ENCODE peak calls at places on chromosomes 3 and 15, in six cellular contexts. C is uterus; X is CD8-positive, alpha-beta T cell; A is OCI-LY7; R is psoas muscle; I is body of pancreas. Y is an unnamed sample.

GRCh38 chr3:156341831-156342416 is 213.0 kb downstream of the SSR3 start:
- DNase-seq in C (no peak), X (no peak), A (peak; percentile 45), R (no peak), I (no peak), Y (no peak)

GRCh38 chr3:25897019-25897418 is 107.1 kb downstream of the OXSM start:
- DNase-seq in C (no peak), X (no peak), A (peak; percentile 71), R (no peak), I (no peak), Y (no peak)

GRCh38 chr3:43693594-43693993 is 2.9 kb downstream of the ABHD5 start:
- DNase-seq in C (no peak), X (no peak), A (no peak), R (no peak), I (no peak), Y (no peak)

GRCh38 chr3:24462737-24463136 is 31.9 kb downstream of the THRB start:
- DNase-seq in C (no peak), X (no peak), A (no peak), R (no peak), I (no peak), Y (no peak)

GRCh38 chr3:29427266-29428103 is 146.6 kb downstream of the RBMS3 start:
- DNase-seq in C (no peak), X (no peak), A (no peak), R (no peak), I (no peak), Y (no peak)

GRCh38 chr3:71201939-71202338 is 381.6 kb downstream of the FOXP1 start:
- DNase-seq in C (peak; percentile 79), X (no peak), A (no peak), R (peak; percentile 67), I (peak; percentile 78), Y (no peak)

GRCh38 chr3:149990423-149990953 is 19.8 kb upstream of the PFN2 start:
- DNase-seq in C (no peak), X (no peak), A (no peak), R (no peak), I (no peak), Y (no peak)

GRCh38 chr3:129230311-129231019 is 18.9 kb upstream of the COPG1 start:
- DNase-seq in C (no peak), X (no peak), A (no peak), R (no peak), I (no peak), Y (no peak)

GRCh38 chr3:58013973-58014649 is 5.9 kb downstream of the FLNB start:
- DNase-seq in C (peak; percentile 74), X (no peak), A (no peak), R (peak; percentile 69), I (no peak), Y (peak; percentile 89)

GRCh38 chr3:71551286-71551919 is 32.1 kb downstream of the FOXP1 start:
- DNase-seq in C (no peak), X (no peak), A (no peak), R (no peak), I (no peak), Y (no peak)

GRCh38 chr3:161854232-161854771 is 357.7 kb downstream of the OTOL1 start:
- DNase-seq in C (no peak), X (no peak), A (peak; percentile 26), R (no peak), I (peak; percentile 23), Y (no peak)

GRCh38 chr3:70811880-70812279 is 499.4 kb upstream of the MDFIC2 start:
- DNase-seq in C (no peak), X (no peak), A (no peak), R (peak; percentile 42), I (peak; percentile 24), Y (peak; percentile 73)

GRCh38 chr3:164486150-164486549 is 592.1 kb downstream of the SI start:
- DNase-seq in C (no peak), X (no peak), A (no peak), R (no peak), I (no peak), Y (no peak)

GRCh38 chr3:44114142-44114541 is 127.5 kb upstream of the TOPAZ1 start:
- DNase-seq in C (no peak), X (peak; percentile 41), A (peak; percentile 29), R (peak; percentile 54), I (peak; percentile 70), Y (no peak)

GRCh38 chr15:55110446-55110845 is 86.3 kb downstream of the RSL24D1 start:
- DNase-seq in C (no peak), X (no peak), A (no peak), R (no peak), I (no peak), Y (no peak)

GRCh38 chr3:15241341-15241740 is 35.3 kb downstream of the CAPN7 start:
- DNase-seq in C (peak; percentile 61), X (peak; percentile 43), A (peak; percentile 65), R (peak; percentile 42), I (no peak), Y (no peak)

GRCh38 chr3:141485578-141486415 is 1.0 kb upstream of the RASA2 start:
- DNase-seq in C (no peak), X (no peak), A (peak; percentile 41), R (no peak), I (no peak), Y (no peak)

GRCh38 chr3:39668420-39668819 is 141.0 kb upstream of the MYRIP start:
- DNase-seq in C (no peak), X (no peak), A (peak; percentile 40), R (no peak), I (peak; percentile 8), Y (no peak)

GRCh38 chr3:48190911-48191310 is 2.7 kb upstream of the CDC25A start:
- DNase-seq in C (no peak), X (no peak), A (no peak), R (no peak), I (no peak), Y (no peak)

GRCh38 chr3:89682556-89682955 is 575.1 kb downstream of the EPHA3 start:
- DNase-seq in C (no peak), X (no peak), A (no peak), R (no peak), I (no peak), Y (no peak)

GRCh38 chr3:134650431-134651346 is at the start of gene KY:
- DNase-seq in C (peak; percentile 55), X (no peak), A (no peak), R (peak; percentile 78), I (peak; percentile 50), Y (peak; percentile 73)

DNA sequence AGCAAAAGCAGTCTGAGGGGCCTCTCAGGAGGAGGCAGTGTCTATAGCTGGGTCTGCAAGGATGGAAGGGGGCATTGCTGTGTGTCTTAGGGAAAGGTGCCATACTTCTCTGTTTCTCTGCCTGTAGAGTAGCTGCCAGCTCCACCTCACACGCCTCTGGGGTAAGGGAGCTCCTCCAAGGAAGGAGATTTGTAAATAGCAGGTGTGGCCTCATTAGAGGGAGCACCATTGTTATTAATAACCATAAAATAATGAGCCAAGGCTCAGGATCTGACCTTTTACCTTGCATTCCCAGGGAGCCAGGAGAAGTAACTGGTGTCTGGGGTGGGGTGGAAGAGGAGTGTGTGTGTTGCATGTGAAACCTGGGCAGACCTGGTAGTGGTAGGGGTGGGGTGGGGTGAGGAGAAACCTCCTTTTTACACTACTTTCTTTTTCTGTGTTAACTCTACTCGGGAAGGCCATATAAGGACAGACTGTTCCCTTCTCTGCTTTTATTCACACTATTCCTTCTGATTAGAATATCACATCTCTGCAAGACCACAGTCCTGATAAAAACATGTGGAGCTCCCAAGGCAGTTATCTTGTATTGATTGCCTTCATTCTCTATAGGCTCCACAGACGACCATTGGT is 2.2 kb upstream of the C15orf39 start:
- DNase-seq in C (no peak), X (no peak), A (no peak), R (no peak), I (no peak), Y (no peak)
- H3K4me1 ChIP-seq in C (peaks cover 11% of the 10 kb centered on the region), X (peaks cover 21% of the 10 kb centered on the region), A (peaks cover 47% of the 10 kb centered on the region), R (peaks cover 13% of the 10 kb centered on the region), I (peaks cover 43% of the 10 kb centered on the region), Y (peaks cover 38% of the 10 kb centered on the region)

GRCh38 chr15:94526071-94526689 is 294.8 kb downstream of the MCTP2 start:
- DNase-seq in C (no peak), X (no peak), A (peak; percentile 10), R (no peak), I (no peak), Y (no peak)

GRCh38 chr15:94523873-94524272 is 292.5 kb downstream of the MCTP2 start:
- DNase-seq in C (no peak), X (no peak), A (no peak), R (no peak), I (no peak), Y (no peak)

GRCh38 chr15:94524565-94524964 is 293.2 kb downstream of the MCTP2 start:
- DNase-seq in C (no peak), X (no peak), A (no peak), R (no peak), I (no peak), Y (no peak)

GRCh38 chr15:94522125-94522524 is 290.8 kb downstream of the MCTP2 start:
- DNase-seq in C (no peak), X (no peak), A (no peak), R (no peak), I (no peak), Y (no peak)
- H3K4me3 ChIP-seq in C (no peak overlapping the region), X (no peak overlapping the region), A (no peak overlapping the region), R (no peak overlapping the region), I (no peak overlapping the region), Y (no peak overlapping the region)

DNA sequence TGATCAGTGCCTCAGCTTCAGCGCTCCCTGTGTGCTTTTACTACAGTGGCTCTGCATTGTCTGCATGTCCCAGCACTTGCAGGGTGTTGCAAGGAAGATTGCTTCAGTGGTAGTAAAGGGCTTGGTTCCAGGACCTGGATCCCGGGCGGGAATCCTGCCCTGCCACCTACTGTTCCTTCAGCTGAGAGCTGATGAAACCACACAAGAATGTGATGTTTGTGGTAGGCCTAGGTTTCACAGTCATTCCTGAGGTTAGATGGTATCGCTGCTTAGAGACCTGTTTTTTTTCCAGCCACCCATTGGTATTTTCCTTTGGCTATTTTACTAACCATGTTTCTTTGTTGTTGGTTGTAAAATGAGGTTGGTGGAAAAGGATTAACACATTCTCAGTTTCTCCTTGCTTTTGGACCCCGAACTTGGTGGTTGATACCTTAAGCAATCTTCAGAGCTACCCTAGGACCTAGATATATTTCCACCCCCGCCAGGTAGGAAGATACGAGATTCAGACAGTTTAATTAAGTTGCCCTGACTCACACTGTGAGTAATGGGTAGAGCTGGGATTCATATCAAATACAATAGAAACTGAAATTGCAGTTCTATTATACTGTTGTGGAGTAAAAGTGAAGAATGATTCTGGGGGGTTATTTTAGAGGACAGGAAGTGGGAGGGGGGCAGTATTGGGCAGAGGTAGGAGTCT is 11.4 kb downstream of the GPR87 start:
- DNase-seq in C (peak; percentile 29), X (no peak), A (no peak), R (peak; percentile 51), I (peak; percentile 37), Y (peak; percentile 67)
- TF ChIP-seq CTCF in C (no peak), X (no peak), A (no peak), R (no peak), I (no peak), Y (no peak)

GRCh38 chr3:50264389-50264963 is 4.5 kb upstream of the SEMA3B start:
- DNase-seq in C (peak; percentile 92), X (no peak), A (no peak), R (peak; percentile 82), I (peak; percentile 79), Y (peak; percentile 95)

GRCh38 chr3:50264964-50265485 is 3.9 kb upstream of the SEMA3B start:
- DNase-seq in C (no peak), X (no peak), A (no peak), R (no peak), I (no peak), Y (no peak)

GRCh38 chr3:50261505-50261904 is 7.4 kb upstream of the SEMA3B start:
- DNase-seq in C (no peak), X (no peak), A (no peak), R (no peak), I (no peak), Y (no peak)

GRCh38 chr3:50262778-50263177 is 6.2 kb upstream of the SEMA3B start:
- DNase-seq in C (no peak), X (no peak), A (no peak), R (no peak), I (no peak), Y (no peak)

GRCh38 chr3:50263443-50264388 is 5.2 kb upstream of the SEMA3B start:
- DNase-seq in C (no peak), X (no peak), A (no peak), R (no peak), I (no peak), Y (no peak)
- H3K4me1 ChIP-seq in C (peaks cover 40% of the 10 kb centered on the region), X (peaks cover 6% of the 10 kb centered on the region), A (peaks cover 4% of the 10 kb centered on the region), R (peaks cover 43% of the 10 kb centered on the region), I (peaks cover 73% of the 10 kb centered on the region), Y (peaks cover 33% of the 10 kb centered on the region)

Y was measured in ascending aorta.